ENCODE peak calls at places on chromosomes 12 and 14, in six cellular contexts. M, G, B, K, C and H are unnamed samples.

GRCh38 chr14:32006267-32007110 is 70.6 kb upstream of the ARHGAP5 start:
- DNase-seq in M (peak; percentile 69), G (no peak), B (no peak), K (no peak), C (no peak), H (no peak)

GRCh38 chr12:130483616-130484180 is 146.0 kb downstream of the PIWIL1 start:
- DNase-seq in M (no peak), G (no peak), B (peak; percentile 35), K (no peak), C (no peak), H (no peak)

GRCh38 chr12:79236920-79237319 is 372.3 kb downstream of the SYT1 start:
- DNase-seq in M (no peak), G (no peak), B (no peak), K (no peak), C (no peak), H (no peak)

GRCh38 chr12:67430708-67431335 is 161.7 kb downstream of the CAND1 start:
- DNase-seq in M (no peak), G (no peak), B (no peak), K (peak; percentile 92), C (no peak), H (no peak)

GRCh38 chr12:104413330-104413729 is 43.4 kb upstream of the CHST11 start:
- DNase-seq in M (no peak), G (no peak), B (no peak), K (no peak), C (no peak), H (no peak)

GRCh38 chr12:8609061-8609570 is 3.5 kb downstream of the AICDA start:
- DNase-seq in M (peak; percentile 47), G (no peak), B (no peak), K (no peak), C (no peak), H (peak; percentile 13)

GRCh38 chr12:57342207-57342691 is 88.6 kb downstream of the R3HDM2 start:
- DNase-seq in M (peak; percentile 65), G (no peak), B (no peak), K (no peak), C (no peak), H (no peak)

GRCh38 chr12:100503228-100503628 is 29.6 kb downstream of the NR1H4 start:
- DNase-seq in M (no peak), G (no peak), B (no peak), K (no peak), C (no peak), H (no peak)

GRCh38 chr12:98456583-98457573 is 58.5 kb upstream of the TMPO start:
- DNase-seq in M (peak; percentile 65), G (no peak), B (peak; percentile 83), K (no peak), C (peak; percentile 28), H (peak; percentile 69)

GRCh38 chr14:77098470-77099353 is 654 bp downstream of the CIPC start:
- DNase-seq in M (no peak), G (no peak), B (peak; percentile 76), K (peak; percentile 93), C (peak; percentile 59), H (peak; percentile 82)

GRCh38 chr12:31117203-31118011 is 43.7 kb downstream of the DDX11 start:
- DNase-seq in M (peak; percentile 46), G (no peak), B (no peak), K (no peak), C (peak; percentile 53), H (peak; percentile 57)

GRCh38 chr14:69464829-69465228 is 19.7 kb upstream of the PLEKHD1 start:
- DNase-seq in M (peak; percentile 98), G (no peak), B (no peak), K (no peak), C (no peak), H (peak; percentile 70)

GRCh38 chr12:99960312-99960711 is 24.4 kb downstream of the ANKS1B start:
- DNase-seq in M (peak; percentile 23), G (no peak), B (no peak), K (no peak), C (no peak), H (peak; percentile 14)

GRCh38 chr14:84202486-84202885 is 1327.5 kb upstream of the FLRT2 start:
- DNase-seq in M (peak; percentile 2), G (no peak), B (no peak), K (no peak), C (no peak), H (no peak)

GRCh38 chr12:127245009-127245408 is 1022.0 kb upstream of the TMEM132C start:
- DNase-seq in M (no peak), G (no peak), B (no peak), K (no peak), C (no peak), H (peak; percentile 33)

GRCh38 chr12:53078425-53079225 is 565 bp downstream of the SPRYD3 start:
- DNase-seq in M (peak; percentile 50), G (no peak), B (no peak), K (peak; percentile 83), C (peak; percentile 63), H (no peak)

GRCh38 chr12:111428081-111428727 is 22.5 kb downstream of the SH2B3 start:
- DNase-seq in M (no peak), G (no peak), B (no peak), K (no peak), C (no peak), H (no peak)

GRCh38 chr14:74292061-74292460 is 10.7 kb downstream of the ABCD4 start:
- DNase-seq in M (no peak), G (no peak), B (no peak), K (no peak), C (no peak), H (no peak)

GRCh38 chr14:105867961-105868599 is 341.7 kb downstream of the TMEM121 start:
- DNase-seq in M (no peak), G (no peak), B (peak; percentile 34), K (no peak), C (no peak), H (no peak)

GRCh38 chr14:92960706-92961566 is 38.0 kb downstream of the CHGA start:
- DNase-seq in M (no peak), G (no peak), B (no peak), K (no peak), C (no peak), H (peak; percentile 28)

GRCh38 chr12:570237-570925 is 92.9 kb downstream of the NINJ2 start:
- DNase-seq in M (peak; percentile 92), G (no peak), B (peak; percentile 69), K (no peak), C (peak; percentile 85), H (peak; percentile 98)

GRCh38 chr12:114780746-114781399 is 96.9 kb upstream of the TBX3 start:
- DNase-seq in M (no peak), G (no peak), B (no peak), K (no peak), C (no peak), H (no peak)

GRCh38 chr14:67710209-67710608 is 8.5 kb downstream of the RDH12 start:
- DNase-seq in M (no peak), G (no peak), B (no peak), K (no peak), C (no peak), H (no peak)

DNA sequence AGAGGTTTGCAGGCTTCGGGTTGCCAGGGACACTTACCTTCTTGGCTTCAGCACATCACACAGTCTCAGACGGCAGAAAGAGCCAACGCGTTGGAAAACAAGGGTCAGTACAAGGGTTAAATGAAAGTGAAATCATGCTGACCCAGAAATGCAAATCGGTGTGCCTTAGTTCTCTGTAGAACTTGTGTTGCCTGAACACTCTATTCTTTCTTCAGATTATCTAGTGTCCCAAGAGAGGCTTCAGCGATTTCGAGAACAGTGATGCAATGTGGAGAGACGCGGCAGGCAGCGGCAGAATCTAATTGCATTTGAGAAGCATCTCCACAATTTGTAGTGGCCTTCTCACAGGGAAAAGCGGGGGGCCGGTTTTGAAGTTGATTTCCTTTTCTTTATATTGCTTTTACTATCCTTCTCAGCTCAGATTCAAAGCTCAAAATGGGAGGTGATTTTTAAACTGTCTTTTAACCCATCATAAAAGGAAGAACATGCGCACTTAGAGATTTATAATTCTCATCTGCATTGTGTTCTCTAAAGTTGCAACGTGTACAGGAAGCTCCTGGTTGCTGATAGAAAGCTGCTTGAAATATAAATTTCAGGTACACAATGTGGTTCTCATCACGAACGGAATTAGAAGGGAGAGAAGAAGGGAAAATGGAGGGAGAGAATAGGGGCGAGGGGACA is 67.8 kb upstream of the EGLN3 start:
- DNase-seq in M (no peak), G (no peak), B (no peak), K (no peak), C (no peak), H (no peak)
- H3K4me3 ChIP-seq in M (peak overlapping the region; percentile 73), G (no peak overlapping the region), B (no peak overlapping the region), K (no peak overlapping the region), C (no peak overlapping the region), H (peak overlapping the region; percentile 15)

GRCh38 chr12:120168337-120168736 is 26.2 kb downstream of the GCN1 start:
- DNase-seq in M (no peak), G (no peak), B (no peak), K (no peak), C (no peak), H (no peak)
- H3K36me3 ChIP-seq in M (peaks cover 81% of the 10 kb centered on the region), G (peaks cover 34% of the 10 kb centered on the region), B (peaks cover 13% of the 10 kb centered on the region), K (no peaks in the 10 kb centered on the region), C (peaks cover 76% of the 10 kb centered on the region), H (peaks cover 66% of the 10 kb centered on the region)

DNA sequence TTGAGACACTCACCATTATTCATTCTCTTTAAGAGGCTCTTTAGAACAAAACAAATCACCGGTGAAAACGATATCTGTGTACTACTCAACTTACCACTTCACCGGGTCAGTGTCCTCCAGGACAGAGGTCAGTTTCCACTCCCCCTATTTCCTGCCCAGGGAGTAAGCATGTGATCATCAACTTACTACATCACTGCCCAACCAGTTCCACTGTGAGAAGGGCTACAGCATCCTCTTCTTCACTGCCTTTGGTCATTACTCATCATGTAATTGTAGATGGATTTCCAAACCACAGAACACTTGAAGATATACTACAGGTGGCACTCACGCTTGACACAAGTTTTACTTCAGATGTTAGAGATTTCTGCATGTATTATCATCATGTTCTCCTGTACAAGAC is 5.7 kb downstream of the TMCC3 start:
- DNase-seq in M (peak; percentile 69), G (no peak), B (no peak), K (no peak), C (no peak), H (peak; percentile 29)
- H3K4me3 ChIP-seq in M (no peak overlapping the region), G (no peak overlapping the region), B (no peak overlapping the region), K (no peak overlapping the region), C (no peak overlapping the region), H (no peak overlapping the region)

GRCh38 chr14:96286251-96286650 is 30.2 kb downstream of the BDKRB1 start:
- DNase-seq in M (no peak), G (no peak), B (no peak), K (no peak), C (no peak), H (no peak)
- H3K36me3 ChIP-seq in M (peaks cover 71% of the 10 kb centered on the region), G (peaks cover 4% of the 10 kb centered on the region), B (no peaks in the 10 kb centered on the region), K (no peaks in the 10 kb centered on the region), C (peaks cover 25% of the 10 kb centered on the region), H (no peaks in the 10 kb centered on the region)